ENCODE peak calls at places on chromosomes 12 and 14, in five cellular contexts. H, C, G, D and T are unnamed samples.

GRCh38 chr12:56121204-56121870 is 3.3 kb downstream of the ZC3H10 start:
- DNase-seq in H (no peak), C (no peak), G (no peak), D (no peak), T (no peak)

GRCh38 chr12:92943482-92944250 is 14.6 kb upstream of the EEA1 start:
- DNase-seq in H (no peak), C (peak), G (no peak), D (no peak), T (no peak)

GRCh38 chr14:42391146-42391821 is 784.6 kb downstream of the LRFN5 start:
- DNase-seq in H (no peak), C (no peak), G (no peak), D (no peak), T (no peak)

GRCh38 chr12:114368685-114369084 is 37.3 kb downstream of the TBX5 start:
- DNase-seq in H (no peak), C (no peak), G (no peak), D (no peak), T (no peak)

GRCh38 chr12:128914908-128915563 is 61.8 kb downstream of the GLT1D1 start:
- DNase-seq in H (no peak), C (no peak), G (no peak), D (no peak), T (no peak)

GRCh38 chr12:78060186-78060585 is 229.5 kb downstream of the NAV3 start:
- DNase-seq in H (peak), C (no peak), G (no peak), D (no peak), T (no peak)

GRCh38 chr14:26773906-26774593 is 176.2 kb upstream of the NOVA1 start:
- DNase-seq in H (no peak), C (no peak), G (no peak), D (no peak), T (no peak)

GRCh38 chr14:70898346-70898745 is 8.9 kb upstream of the PCNX1 start:
- DNase-seq in H (no peak), C (no peak), G (no peak), D (no peak), T (no peak)

GRCh38 chr12:15880721-15881120 is 1.5 kb upstream of the STRAP start:
- DNase-seq in H (no peak), C (no peak), G (no peak), D (no peak), T (no peak)

GRCh38 chr12:120962487-120963054 is 15.8 kb upstream of the HNF1A start:
- DNase-seq in H (no peak), C (no peak), G (no peak), D (no peak), T (no peak)

GRCh38 chr14:64639340-64639821 is 64.8 kb upstream of the PLEKHG3 start:
- DNase-seq in H (peak), C (peak), G (no peak), D (no peak), T (no peak)

GRCh38 chr14:54002653-54003052 is 46.0 kb upstream of the BMP4 start:
- DNase-seq in H (peak), C (no peak), G (peak), D (peak), T (no peak)

GRCh38 chr14:33486499-33486898 is 464.4 kb downstream of the EGLN3 start:
- DNase-seq in H (no peak), C (no peak), G (no peak), D (no peak), T (no peak)